ENCODE peak calls at places on chromosomes 6 and 20, in nine cellular contexts. W is A549, B is tibial nerve, R is sigmoid colon, F is upper lobe of left lung, I is transverse colon, O is HepG2, U is H1, A is ovary. Q is an unnamed sample.

GRCh38 chr6:32825966-32826365 is 9.2 kb upstream of the HLA-DOB start:
- DNase-seq in R (no peak), B (no peak), F (no peak), O (peak), W (no peak), U (no peak), A (no peak), I (no peak), Q (no peak)

GRCh38 chr20:40493551-40493950 is 195.5 kb downstream of the MAFB start:
- DNase-seq in I (no peak), R (no peak), U (no peak), A (no peak), B (no peak), W (no peak), O (no peak), F (no peak), Q (no peak)

GRCh38 chr6:8157839-8158238 is 55.5 kb upstream of the EEF1E1 start:
- DNase-seq in I (peak), F (no peak), O (peak), B (no peak), U (no peak), A (no peak), W (no peak), R (no peak), Q (no peak)

GRCh38 chr6:34514593-34515472 is 41.3 kb downstream of the SPDEF start:
- DNase-seq in A (peak), F (peak), O (no peak), I (no peak), U (no peak), R (peak), B (no peak), W (no peak), Q (no peak)

GRCh38 chr20:36491901-36492617 is 49.3 kb upstream of the MYL9 start:
- DNase-seq in U (no peak), F (no peak), R (no peak), I (peak), B (no peak), W (no peak), O (no peak), A (no peak), Q (no peak)

GRCh38 chr20:43569282-43569681 is 10.5 kb downstream of the SGK2 start:
- DNase-seq in W (no peak), R (no peak), A (no peak), F (no peak), I (no peak), U (no peak), B (no peak), O (no peak), Q (no peak)

GRCh38 chr6:134323698-134324097 is 5.8 kb upstream of the SGK1 start:
- DNase-seq in R (no peak), I (no peak), O (no peak), F (no peak), B (no peak), U (no peak), A (no peak), W (no peak), Q (no peak)

GRCh38 chr6:106857771-106858652 is 116.5 kb downstream of the CD24 start:
- DNase-seq in F (no peak), R (no peak), U (no peak), I (no peak), O (no peak), W (no peak), A (no peak), B (no peak), Q (no peak)

GRCh38 chr6:11392778-11393507 is 144.6 kb upstream of the TMEM170B start:
- DNase-seq in I (peak), B (no peak), W (peak), R (no peak), U (no peak), F (no peak), O (peak), A (no peak), Q (peak)

GRCh38 chr6:88455317-88455716 is 289.2 kb upstream of the CNR1 start:
- DNase-seq in W (no peak), I (no peak), B (no peak), F (no peak), R (no peak), O (no peak), A (no peak), U (no peak), Q (no peak)

GRCh38 chr6:18323935-18324707 is 59.8 kb upstream of the DEK start:
- DNase-seq in R (no peak), A (no peak), B (no peak), F (no peak), I (no peak), W (peak), O (peak), U (no peak), Q (no peak)

GRCh38 chr6:155782320-155782730 is 326.7 kb upstream of the NOX3 start:
- DNase-seq in A (no peak), O (no peak), R (no peak), W (peak), I (peak), F (no peak), B (no peak), U (no peak), Q (peak)

GRCh38 chr6:35665573-35665972 is 23.1 kb downstream of the FKBP5 start:
- DNase-seq in I (no peak), A (no peak), W (no peak), B (no peak), R (no peak), U (no peak), F (no peak), O (no peak), Q (no peak)

GRCh38 chr6:121135425-121135824 is 198.9 kb downstream of the TBC1D32 start:
- DNase-seq in B (no peak), W (no peak), I (no peak), R (no peak), A (no peak), F (no peak), U (no peak), O (no peak), Q (no peak)

GRCh38 chr20:46348972-46349741 is 40.9 kb upstream of the CDH22 start:
- DNase-seq in O (peak), R (no peak), I (peak), U (no peak), B (peak), F (peak), A (peak), W (peak), Q (peak)

GRCh38 chr6:32763417-32763816 is at the start of gene HLA-DQB2:
- DNase-seq in A (no peak), I (no peak), R (no peak), U (no peak), B (no peak), F (no peak), O (no peak), W (no peak), Q (no peak)

GRCh38 chr6:43890197-43891062 is 120.4 kb downstream of the VEGFA start:
- DNase-seq in F (no peak), U (no peak), B (no peak), I (no peak), R (no peak), W (no peak), A (no peak), O (no peak), Q (no peak)

GRCh38 chr6:45647341-45648138 is 269.8 kb upstream of the SUPT3H start:
- DNase-seq in W (no peak), F (no peak), R (no peak), O (no peak), U (no peak), B (no peak), I (no peak), A (no peak), Q (no peak)

GRCh38 chr6:75424610-75425548 is 68.7 kb downstream of the FILIP1 start:
- DNase-seq in F (no peak), B (no peak), U (no peak), A (no peak), O (no peak), I (no peak), W (no peak), R (no peak), Q (no peak)

GRCh38 chr20:60170116-60170515 is 211.9 kb downstream of the CDH26 start:
- DNase-seq in B (no peak), U (no peak), R (no peak), I (no peak), A (no peak), W (no peak), F (no peak), O (no peak), Q (no peak)

GRCh38 chr20:17614812-17615644 is 45.2 kb downstream of the DSTN start:
- DNase-seq in O (no peak), A (peak), R (peak), U (no peak), I (peak), W (no peak), F (peak), B (no peak), Q (peak)

GRCh38 chr6:117022774-117023173 is 145.7 kb downstream of the RFX6 start:
- DNase-seq in A (no peak), I (no peak), U (no peak), F (no peak), B (no peak), O (no peak), R (no peak), W (no peak), Q (no peak)

GRCh38 chr6:127748290-127748689 is 152.6 kb downstream of the THEMIS start:
- DNase-seq in I (no peak), B (no peak), U (no peak), O (no peak), W (no peak), A (no peak), R (no peak), F (no peak), Q (no peak)

GRCh38 chr6:146526192-146526591 is 17.4 kb upstream of the RAB32 start:
- DNase-seq in F (no peak), W (no peak), R (no peak), I (no peak), A (no peak), O (no peak), B (no peak), U (no peak), Q (no peak)

GRCh38 chr6:79525272-79526100 is 11.7 kb downstream of the LCA5 start:
- DNase-seq in B (peak), W (no peak), I (no peak), U (no peak), O (peak), R (no peak), A (peak), F (peak), Q (no peak)

GRCh38 chr6:130973521-130974277 is 89.3 kb downstream of the EPB41L2 start:
- DNase-seq in I (no peak), B (no peak), A (no peak), U (no peak), F (no peak), W (no peak), O (no peak), R (no peak), Q (no peak)

GRCh38 chr6:46453221-46453620 is 38.0 kb downstream of the RCAN2 start:
- DNase-seq in O (no peak), R (no peak), U (no peak), A (no peak), W (no peak), B (no peak), I (no peak), F (no peak), Q (no peak)

GRCh38 chr20:21513881-21514540 is at the start of gene NKX2-2:
- DNase-seq in O (no peak), W (no peak), R (no peak), U (no peak), B (no peak), I (no peak), A (no peak), F (peak), Q (no peak)

GRCh38 chr20:34627458-34627857 is 49.4 kb downstream of the PIGU start:
- DNase-seq in I (no peak), R (no peak), B (no peak), O (no peak), W (no peak), U (no peak), F (no peak), A (no peak), Q (no peak)

GRCh38 chr6:15606347-15606746 is 56.5 kb downstream of the DTNBP1 start:
- DNase-seq in B (no peak), U (no peak), I (no peak), F (no peak), O (no peak), W (no peak), R (no peak), A (no peak), Q (no peak)

GRCh38 chr6:6688283-6688682 is 99.8 kb downstream of the LY86 start:
- DNase-seq in A (no peak), B (no peak), U (no peak), O (peak), I (no peak), R (no peak), F (no peak), W (no peak), Q (peak)

GRCh38 chr20:11993886-11994466 is 76.3 kb downstream of the BTBD3 start:
- DNase-seq in U (no peak), R (peak), O (no peak), W (no peak), A (no peak), I (no peak), B (no peak), F (no peak), Q (no peak)

GRCh38 chr6:56382416-56382940 is 135.1 kb upstream of the COL21A1 start:
- DNase-seq in R (no peak), I (no peak), F (no peak), B (no peak), U (no peak), O (no peak), W (no peak), A (no peak), Q (no peak)

GRCh38 chr6:151760486-151760885 is 47.0 kb upstream of the ESR1 start:
- DNase-seq in R (no peak), I (no peak), A (no peak), W (no peak), O (no peak), U (no peak), B (no peak), F (no peak), Q (no peak)

GRCh38 chr6:151765444-151765886 is 42.0 kb upstream of the ESR1 start:
- DNase-seq in O (peak), I (peak), A (no peak), W (peak), R (no peak), F (no peak), B (no peak), U (no peak), Q (no peak)

GRCh38 chr6:151763938-151764680 is 43.4 kb upstream of the ESR1 start:
- DNase-seq in O (peak), U (peak), R (peak), I (peak), B (peak), A (peak), W (peak), F (peak), Q (peak)

GRCh38 chr6:151762817-151763216 is 44.7 kb upstream of the ESR1 start:
- DNase-seq in I (no peak), B (no peak), F (no peak), A (no peak), U (no peak), O (no peak), W (no peak), R (no peak), Q (no peak)

GRCh38 chr6:151763303-151763702 is 44.2 kb upstream of the ESR1 start:
- DNase-seq in B (no peak), W (no peak), R (no peak), I (no peak), A (no peak), U (no peak), O (peak), F (no peak), Q (no peak)
- H3K4me3 ChIP-seq in B (peak), W (no peak), R (no peak), I (no peak), A (peak), U (no peak), O (no peak), F (no peak), Q (no peak)

GRCh38 chr20:51752343-51752951 is 15.7 kb downstream of the ATP9A start:
- DNase-seq in I (no peak), R (no peak), O (peak), F (no peak), A (no peak), W (peak), U (no peak), B (no peak), Q (no peak)
- TF ChIP-seq EP300 in I (no peak), R (no peak), O (no peak), F (no peak), A (no peak), W (no peak), U (no peak), B (no peak), Q (no peak)

GRCh38 chr6:47477497-47478232 is at the start of gene CD2AP:
- DNase-seq in U (peak), B (peak), I (peak), W (peak), R (peak), A (peak), F (peak), O (peak), Q (peak)
- TF ChIP-seq POLR2A in U (peak), B (peak), I (peak), W (peak), R (peak), A (no peak), F (peak), O (peak), Q (no peak)

GRCh38 chr20:62923669-62924566 is 2.4 kb downstream of the DIDO1 start:
- DNase-seq in F (no peak), R (no peak), I (no peak), A (no peak), W (no peak), U (no peak), B (no peak), O (peak), Q (no peak)
- H3K4me3 ChIP-seq in F (no peak), R (peak), I (peak), A (peak), W (peak), U (peak), B (no peak), O (peak), Q (peak)

DNA sequence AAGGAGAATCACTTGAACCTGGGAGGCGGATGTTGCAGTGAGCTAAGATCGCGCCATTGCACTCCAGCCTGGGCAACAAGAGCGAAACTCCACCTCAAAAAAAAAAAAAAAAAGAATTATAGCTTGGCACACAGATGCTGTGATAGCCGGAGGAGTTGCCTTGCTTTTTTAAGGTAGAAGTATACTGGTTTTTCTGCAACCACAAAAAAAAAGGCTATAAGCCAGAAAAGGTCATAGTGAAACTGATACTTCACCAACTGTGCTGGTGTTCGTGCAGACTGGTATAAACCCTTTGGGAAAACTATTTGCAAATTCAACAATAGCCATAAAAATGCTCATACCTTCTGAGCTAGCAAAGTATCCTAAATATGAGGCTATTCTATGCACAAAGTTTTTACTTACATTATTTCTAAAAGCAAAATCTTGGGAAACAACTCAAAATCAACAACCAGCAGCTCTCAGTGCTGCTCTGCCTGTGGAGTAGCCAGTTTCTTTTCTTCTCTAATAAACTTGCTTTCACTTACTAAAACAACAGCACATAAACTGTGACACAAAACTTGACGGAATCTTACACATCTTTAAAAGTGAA is 44.0 kb downstream of the B4GALT5 start:
- DNase-seq in W (no peak), F (no peak), U (no peak), A (no peak), R (no peak), O (no peak), I (no peak), B (no peak), Q (no peak)
- TF ChIP-seq EP300 in W (no peak), F (no peak), U (no peak), A (no peak), R (no peak), O (no peak), I (no peak), B (no peak), Q (no peak)

DNA sequence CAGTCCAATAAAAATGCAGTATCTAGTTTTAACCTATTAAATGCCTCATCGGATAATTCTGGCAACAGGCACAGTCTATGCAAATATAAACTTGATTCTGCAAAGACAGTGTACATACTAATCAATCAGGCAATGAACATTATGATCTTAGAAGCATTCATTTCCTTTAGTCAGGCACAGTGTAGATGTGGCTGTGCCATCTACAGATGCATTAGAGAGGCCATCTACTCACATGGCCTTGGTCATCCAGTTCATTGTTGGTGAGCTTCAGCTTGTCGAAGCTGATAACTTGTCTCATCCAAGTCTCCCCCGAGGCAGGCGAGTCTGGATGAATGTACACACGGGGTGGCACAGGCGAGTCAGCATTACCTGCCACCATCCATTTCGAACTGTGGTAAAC is 7.9 kb downstream of the TBX18 start:
- DNase-seq in O (no peak), F (no peak), B (no peak), W (no peak), I (no peak), U (no peak), A (no peak), R (no peak), Q (no peak)
- TF ChIP-seq POLR2A in O (no peak), F (no peak), B (no peak), W (no peak), I (no peak), U (no peak), A (no peak), R (no peak), Q (no peak)

DNA sequence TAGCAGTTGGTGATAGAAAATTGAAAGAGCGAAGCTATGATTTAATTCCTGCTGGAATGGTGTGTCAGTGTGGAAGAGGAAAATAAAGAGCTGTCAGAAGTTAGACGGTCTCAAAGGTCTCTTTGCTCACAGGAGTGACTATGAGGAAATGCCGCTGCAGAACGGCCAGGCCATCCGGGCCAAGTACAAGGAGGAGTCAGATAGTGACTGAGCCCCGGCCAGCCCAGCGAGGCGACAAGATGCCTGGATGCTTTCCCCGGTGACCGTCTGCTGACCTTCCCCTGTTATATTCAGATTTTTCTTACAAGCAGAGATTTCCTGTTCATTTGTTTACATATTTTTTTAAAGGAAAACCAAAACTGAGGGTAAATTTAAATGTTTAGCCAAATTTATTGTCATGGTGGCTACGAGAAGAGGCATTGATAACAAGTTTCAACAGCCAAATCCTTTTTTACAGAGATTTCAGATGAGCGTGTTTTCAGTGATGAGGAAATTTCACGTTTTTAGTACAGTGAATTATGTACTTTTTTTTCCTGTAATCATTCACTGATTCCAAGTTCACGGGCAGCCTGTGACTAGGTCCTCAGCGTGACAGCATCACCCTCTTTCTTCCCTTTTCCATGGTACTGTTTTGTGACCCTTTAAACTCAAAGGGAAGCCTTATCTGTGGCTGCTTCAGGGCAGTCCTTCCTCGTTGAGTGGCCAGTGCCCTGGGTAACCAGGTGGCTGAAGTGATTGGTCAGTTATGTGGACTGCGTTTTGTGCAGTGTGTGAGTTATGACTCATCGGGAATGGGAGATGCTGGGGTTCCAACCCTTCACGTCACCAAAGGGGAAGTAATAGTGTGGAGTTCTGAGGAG is 12.6 kb downstream of the DYNLT1 start:
- DNase-seq in I (peak), B (peak), W (peak), A (peak), R (peak), U (no peak), F (peak), O (no peak), Q (peak)
- H3K4me3 ChIP-seq in I (no peak), B (no peak), W (no peak), A (no peak), R (no peak), U (no peak), F (no peak), O (no peak), Q (no peak)

GRCh38 chr20:54065601-54066038 is 4.8 kb downstream of the BCAS1 start:
- DNase-seq in B (no peak), U (no peak), O (no peak), W (no peak), I (peak), F (no peak), R (no peak), A (no peak), Q (peak)

GRCh38 chr20:54068495-54068894 is 1.9 kb downstream of the BCAS1 start:
- DNase-seq in B (no peak), R (no peak), I (peak), F (no peak), W (no peak), U (no peak), O (no peak), A (no peak), Q (no peak)

GRCh38 chr20:54068966-54069365 is 1.4 kb downstream of the BCAS1 start:
- DNase-seq in U (no peak), O (no peak), A (no peak), F (no peak), R (no peak), B (no peak), W (no peak), I (no peak), Q (no peak)

GRCh38 chr20:54069501-54069971 is 858 bp downstream of the BCAS1 start:
- DNase-seq in O (no peak), A (no peak), B (no peak), U (peak), F (peak), R (no peak), W (no peak), I (peak), Q (peak)

GRCh38 chr20:54067606-54068174 is 2.7 kb downstream of the BCAS1 start:
- DNase-seq in R (no peak), B (no peak), I (peak), W (peak), A (no peak), O (peak), U (peak), F (peak), Q (peak)
- TF ChIP-seq EP300 in R (no peak), B (no peak), I (peak), W (peak), A (no peak), O (peak), U (no peak), F (peak), Q (no peak)